ENCODE peak calls at places on chromosomes 13 and 19, in seven cellular contexts. One of them, this sample, is unnamed. For H3K9me3, the result is how much of the 10 kb centered on the place peaks cover.

GRCh38 chr13:39536906-39537305 is 66.1 kb downstream of the LHFPL6 start:
- DNase-seq in breast epithelium: no peak
- DNase-seq in heart left ventricle: no peak
- DNase-seq in heart right ventricle: no peak
- DNase-seq in Karpas-422: no peak
- DNase-seq in adipocyte: no peak
- DNase-seq in ovary: no peak
- DNase-seq in this sample: no peak

GRCh38 chr13:73715114-73715909 is 418.9 kb downstream of the KLF12 start:
- DNase-seq in breast epithelium: no peak
- DNase-seq in heart left ventricle: no peak
- DNase-seq in heart right ventricle: no peak
- DNase-seq in Karpas-422: no peak
- DNase-seq in adipocyte: no peak
- DNase-seq in ovary: no peak
- DNase-seq in this sample: peak

GRCh38 chr19:5036733-5037681 is 68.1 kb downstream of the KDM4B start:
- DNase-seq in breast epithelium: no peak
- DNase-seq in heart left ventricle: no peak
- DNase-seq in heart right ventricle: peak
- DNase-seq in Karpas-422: no peak
- DNase-seq in adipocyte: peak
- DNase-seq in ovary: peak
- DNase-seq in this sample: no peak

GRCh38 chr19:50808856-50809255 is 14.7 kb downstream of the KLK1 start:
- DNase-seq in breast epithelium: no peak
- DNase-seq in heart left ventricle: no peak
- DNase-seq in heart right ventricle: no peak
- DNase-seq in Karpas-422: peak
- DNase-seq in adipocyte: no peak
- DNase-seq in ovary: no peak
- DNase-seq in this sample: no peak

GRCh38 chr13:44410328-44410859 is 36.8 kb downstream of the SERP2 start:
- DNase-seq in breast epithelium: no peak
- DNase-seq in heart left ventricle: no peak
- DNase-seq in heart right ventricle: no peak
- DNase-seq in Karpas-422: no peak
- DNase-seq in adipocyte: no peak
- DNase-seq in ovary: no peak
- DNase-seq in this sample: no peak

GRCh38 chr13:34246511-34246910 is 428.6 kb downstream of the RFC3 start:
- DNase-seq in breast epithelium: no peak
- DNase-seq in heart left ventricle: no peak
- DNase-seq in heart right ventricle: no peak
- DNase-seq in Karpas-422: no peak
- DNase-seq in adipocyte: no peak
- DNase-seq in ovary: no peak
- DNase-seq in this sample: no peak

GRCh38 chr19:9528757-9529336 is 9.6 kb downstream of the ZNF426 start:
- DNase-seq in breast epithelium: no peak
- DNase-seq in heart left ventricle: no peak
- DNase-seq in heart right ventricle: no peak
- DNase-seq in Karpas-422: no peak
- DNase-seq in adipocyte: peak
- DNase-seq in ovary: no peak
- DNase-seq in this sample: no peak

GRCh38 chr19:10805758-10806247 is 30.2 kb downstream of the TMED1 start:
- DNase-seq in breast epithelium: no peak
- DNase-seq in heart left ventricle: no peak
- DNase-seq in heart right ventricle: no peak
- DNase-seq in Karpas-422: no peak
- DNase-seq in adipocyte: no peak
- DNase-seq in ovary: no peak
- DNase-seq in this sample: no peak

GRCh38 chr19:594265-594870 is 4.7 kb downstream of the HCN2 start:
- DNase-seq in breast epithelium: no peak
- DNase-seq in heart left ventricle: no peak
- DNase-seq in heart right ventricle: no peak
- DNase-seq in Karpas-422: no peak
- DNase-seq in adipocyte: no peak
- DNase-seq in ovary: no peak
- DNase-seq in this sample: no peak

GRCh38 chr13:49821216-49821820 is 28.8 kb upstream of the KPNA3 start:
- DNase-seq in breast epithelium: no peak
- DNase-seq in heart left ventricle: no peak
- DNase-seq in heart right ventricle: no peak
- DNase-seq in Karpas-422: peak
- DNase-seq in adipocyte: no peak
- DNase-seq in ovary: no peak
- DNase-seq in this sample: no peak

GRCh38 chr13:80131204-80131603 is 209.7 kb downstream of the SPRY2 start:
- DNase-seq in breast epithelium: no peak
- DNase-seq in heart left ventricle: peak
- DNase-seq in heart right ventricle: peak
- DNase-seq in Karpas-422: no peak
- DNase-seq in adipocyte: peak
- DNase-seq in ovary: peak
- DNase-seq in this sample: no peak

GRCh38 chr13:97165527-97166425 is 56.4 kb upstream of the MBNL2 start:
- DNase-seq in breast epithelium: no peak
- DNase-seq in heart left ventricle: no peak
- DNase-seq in heart right ventricle: no peak
- DNase-seq in Karpas-422: no peak
- DNase-seq in adipocyte: no peak
- DNase-seq in ovary: no peak
- DNase-seq in this sample: no peak

GRCh38 chr13:37863708-37864107 is 5.9 kb downstream of the TRPC4 start:
- DNase-seq in breast epithelium: no peak
- DNase-seq in heart left ventricle: no peak
- DNase-seq in heart right ventricle: no peak
- DNase-seq in Karpas-422: no peak
- DNase-seq in adipocyte: no peak
- DNase-seq in ovary: no peak
- DNase-seq in this sample: no peak

GRCh38 chr19:31616031-31616430 is 266.8 kb upstream of the TSHZ3 start:
- DNase-seq in breast epithelium: no peak
- DNase-seq in heart left ventricle: no peak
- DNase-seq in heart right ventricle: no peak
- DNase-seq in Karpas-422: no peak
- DNase-seq in adipocyte: no peak
- DNase-seq in ovary: no peak
- DNase-seq in this sample: no peak

GRCh38 chr13:50081106-50081898 is 66.1 kb downstream of the KCNRG start:
- DNase-seq in breast epithelium: no peak
- DNase-seq in heart left ventricle: peak
- DNase-seq in heart right ventricle: peak
- DNase-seq in Karpas-422: peak
- DNase-seq in adipocyte: peak
- DNase-seq in ovary: peak
- DNase-seq in this sample: peak

GRCh38 chr19:4613258-4613751 is 26.0 kb upstream of the TNFAIP8L1 start:
- DNase-seq in breast epithelium: no peak
- DNase-seq in heart left ventricle: no peak
- DNase-seq in heart right ventricle: no peak
- DNase-seq in Karpas-422: no peak
- DNase-seq in adipocyte: no peak
- DNase-seq in ovary: no peak
- DNase-seq in this sample: no peak

GRCh38 chr13:111644750-111645149 is 324.3 kb downstream of the TEX29 start:
- DNase-seq in breast epithelium: no peak
- DNase-seq in heart left ventricle: no peak
- DNase-seq in heart right ventricle: no peak
- DNase-seq in Karpas-422: no peak
- DNase-seq in adipocyte: no peak
- DNase-seq in ovary: no peak
- DNase-seq in this sample: no peak

GRCh38 chr13:75072368-75072767 is 409.6 kb downstream of the TBC1D4 start:
- DNase-seq in breast epithelium: no peak
- DNase-seq in heart left ventricle: no peak
- DNase-seq in heart right ventricle: no peak
- DNase-seq in Karpas-422: no peak
- DNase-seq in adipocyte: no peak
- DNase-seq in ovary: no peak
- DNase-seq in this sample: no peak

GRCh38 chr13:26941345-26942174 is 181.0 kb upstream of the GPR12 start:
- DNase-seq in breast epithelium: no peak
- DNase-seq in heart left ventricle: no peak
- DNase-seq in heart right ventricle: no peak
- DNase-seq in Karpas-422: no peak
- DNase-seq in adipocyte: peak
- DNase-seq in ovary: no peak
- DNase-seq in this sample: no peak

GRCh38 chr19:52322429-52322828 is 13.6 kb upstream of the ZNF610 start:
- DNase-seq in breast epithelium: no peak
- DNase-seq in heart left ventricle: no peak
- DNase-seq in heart right ventricle: no peak
- DNase-seq in Karpas-422: no peak
- DNase-seq in adipocyte: no peak
- DNase-seq in ovary: no peak
- DNase-seq in this sample: no peak
- H3K9me3 ChIP-seq in breast epithelium: half or more
- H3K9me3 ChIP-seq in heart left ventricle: half or more
- H3K9me3 ChIP-seq in heart right ventricle: under half
- H3K9me3 ChIP-seq in Karpas-422: half or more
- H3K9me3 ChIP-seq in adipocyte: half or more
- H3K9me3 ChIP-seq in ovary: under half
- H3K9me3 ChIP-seq in this sample: half or more

GRCh38 chr19:44260695-44261446 is 1.2 kb downstream of the ZNF233 start:
- DNase-seq in breast epithelium: no peak
- DNase-seq in heart left ventricle: no peak
- DNase-seq in heart right ventricle: no peak
- DNase-seq in Karpas-422: no peak
- DNase-seq in adipocyte: no peak
- DNase-seq in ovary: no peak
- DNase-seq in this sample: no peak
- H3K9me3 ChIP-seq in breast epithelium: half or more
- H3K9me3 ChIP-seq in heart left ventricle: half or more
- H3K9me3 ChIP-seq in heart right ventricle: under half
- H3K9me3 ChIP-seq in Karpas-422: under half
- H3K9me3 ChIP-seq in adipocyte: under half
- H3K9me3 ChIP-seq in ovary: under half
- H3K9me3 ChIP-seq in this sample: under half

GRCh38 chr19:52086481-52086880 is 9.1 kb downstream of the ZNF841 start:
- DNase-seq in breast epithelium: no peak
- DNase-seq in heart left ventricle: no peak
- DNase-seq in heart right ventricle: no peak
- DNase-seq in Karpas-422: no peak
- DNase-seq in adipocyte: peak
- DNase-seq in ovary: no peak
- DNase-seq in this sample: no peak
- H3K9me3 ChIP-seq in breast epithelium: under half
- H3K9me3 ChIP-seq in heart left ventricle: under half
- H3K9me3 ChIP-seq in heart right ventricle: under half
- H3K9me3 ChIP-seq in Karpas-422: under half
- H3K9me3 ChIP-seq in adipocyte: under half
- H3K9me3 ChIP-seq in ovary: under half
- H3K9me3 ChIP-seq in this sample: under half

GRCh38 chr13:43132911-43133310 is 109.5 kb downstream of the DNAJC15 start:
- DNase-seq in breast epithelium: no peak
- DNase-seq in heart left ventricle: no peak
- DNase-seq in heart right ventricle: no peak
- DNase-seq in Karpas-422: peak
- DNase-seq in adipocyte: no peak
- DNase-seq in ovary: no peak
- DNase-seq in this sample: no peak
- H3K9me3 ChIP-seq in breast epithelium: under half
- H3K9me3 ChIP-seq in heart left ventricle: under half
- H3K9me3 ChIP-seq in heart right ventricle: under half
- H3K9me3 ChIP-seq in Karpas-422: under half
- H3K9me3 ChIP-seq in adipocyte: under half
- H3K9me3 ChIP-seq in ovary: under half
- H3K9me3 ChIP-seq in this sample: under half

DNA sequence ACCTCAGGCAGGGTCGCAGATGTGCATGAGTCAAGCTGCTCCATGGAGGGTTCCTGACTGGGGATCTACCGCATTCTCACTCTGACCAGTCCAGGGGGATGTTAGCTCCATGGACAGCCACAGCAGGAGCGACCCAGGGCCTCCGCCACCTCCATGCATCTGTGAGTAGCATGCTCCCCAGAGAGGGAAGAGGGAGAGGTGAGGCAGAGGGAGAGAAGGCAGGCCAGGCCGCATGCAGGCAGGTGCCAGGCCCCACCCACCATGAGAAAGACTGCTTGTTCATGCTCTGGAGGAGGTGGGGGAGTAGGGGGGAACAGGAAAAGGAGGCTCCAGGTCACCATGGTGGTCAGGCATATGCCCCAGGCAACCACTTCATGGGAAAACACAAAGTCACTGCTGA is 20.3 kb downstream of the TUBA3C start:
- DNase-seq in breast epithelium: no peak
- DNase-seq in heart left ventricle: no peak
- DNase-seq in heart right ventricle: no peak
- DNase-seq in Karpas-422: no peak
- DNase-seq in adipocyte: no peak
- DNase-seq in ovary: no peak
- DNase-seq in this sample: no peak
- H3K9me3 ChIP-seq in breast epithelium: under half
- H3K9me3 ChIP-seq in heart left ventricle: under half
- H3K9me3 ChIP-seq in heart right ventricle: under half
- H3K9me3 ChIP-seq in Karpas-422: under half
- H3K9me3 ChIP-seq in adipocyte: under half
- H3K9me3 ChIP-seq in ovary: under half
- H3K9me3 ChIP-seq in this sample: under half

This sample was measured in effector memory CD4-positive, alpha-beta T cell.